ENCODE peak calls at places on chromosomes 2 and 18, in four cellular contexts. S is RWPE1; I is stimulated activated CD4-positive, alpha-beta T cell treated with anti-CD3 and anti-CD28 coated beads, Interleukin-15, amount 100 ng/mL, for 1 hour; M is activated effector memory CD4-positive, alpha-beta T cell treated with Interleukin-2 at 50 U/mL for 16 hours. O is an unnamed sample.
A peak's percentile ranks its signal among the peaks of the same experiment; 100 is the strongest.

GRCh38 chr2:141968377-141968920 is 162.4 kb downstream of the LRP1B start:
- DNase-seq in S (peak; percentile 2), I (no peak), M (no peak), O (no peak)

GRCh38 chr18:44682871-44683221 is 2.2 kb downstream of the SETBP1 start:
- DNase-seq in S (no peak), I (no peak), M (no peak), O (no peak)

GRCh38 chr18:61765097-61765496 is 127.7 kb downstream of the RNF152 start:
- DNase-seq in S (no peak), I (no peak), M (no peak), O (no peak)

GRCh38 chr2:101223814-101224231 is 28.9 kb upstream of the CNOT11 start:
- DNase-seq in S (no peak), I (no peak), M (peak; percentile 33), O (no peak)

GRCh38 chr18:74282359-74283254 is 9.2 kb downstream of the CYB5A start:
- DNase-seq in S (no peak), I (no peak), M (no peak), O (no peak)

GRCh38 chr2:77839102-77839501 is 316.9 kb upstream of the LRRTM4 start:
- DNase-seq in S (no peak), I (no peak), M (no peak), O (no peak)

GRCh38 chr2:10533811-10534321 is 85.7 kb upstream of the ODC1 start:
- DNase-seq in S (no peak), I (no peak), M (no peak), O (no peak)

GRCh38 chr18:74963820-74964446 is 245.0 kb downstream of the PTGR3 start:
- DNase-seq in S (peak; percentile 2), I (no peak), M (no peak), O (no peak)

GRCh38 chr2:11652555-11652954 is 17.4 kb downstream of the NTSR2 start:
- DNase-seq in S (no peak), I (no peak), M (no peak), O (no peak)

GRCh38 chr2:126882736-126883660 is 15.7 kb upstream of the TEX51 start:
- DNase-seq in S (no peak), I (no peak), M (no peak), O (no peak)

GRCh38 chr18:58268849-58269248 is 224.8 kb downstream of the NEDD4L start:
- DNase-seq in S (peak; percentile 66), I (no peak), M (no peak), O (no peak)

GRCh38 chr2:103135679-103136078 is 373.8 kb downstream of the TMEM182 start:
- DNase-seq in S (no peak), I (no peak), M (no peak), O (no peak)

GRCh38 chr2:8089596-8089995 is 592.3 kb upstream of the ID2 start:
- DNase-seq in S (no peak), I (no peak), M (no peak), O (no peak)

GRCh38 chr2:215693269-215693998 is 257.6 kb upstream of the FN1 start:
- DNase-seq in S (peak; percentile 45), I (no peak), M (no peak), O (no peak)

GRCh38 chr2:67057901-67058703 is 339.0 kb upstream of the ETAA1 start:
- DNase-seq in S (peak; percentile 2), I (no peak), M (no peak), O (no peak)

GRCh38 chr2:199366406-199366805 is 91.3 kb downstream of the SATB2 start:
- DNase-seq in S (no peak), I (no peak), M (no peak), O (no peak)

GRCh38 chr18:3715223-3716080 is 265.5 kb downstream of the TGIF1 start:
- DNase-seq in S (no peak), I (no peak), M (no peak), O (no peak)

GRCh38 chr2:27078267-27079194 is at the start of gene EMILIN1:
- DNase-seq in S (no peak), I (no peak), M (no peak), O (peak; percentile 60)

GRCh38 chr2:106115665-106116064 is 78.4 kb downstream of the UXS1 start:
- DNase-seq in S (no peak), I (no peak), M (no peak), O (no peak)

GRCh38 chr18:62538881-62539280 is 16.1 kb downstream of the ZCCHC2 start:
- DNase-seq in S (no peak), I (no peak), M (no peak), O (no peak)

GRCh38 chr2:138028538-138028937 is 64.3 kb downstream of the HNMT start:
- DNase-seq in S (no peak), I (no peak), M (no peak), O (no peak)

GRCh38 chr2:192749606-192750200 is 555.0 kb upstream of the TMEFF2 start:
- DNase-seq in S (peak; percentile 2), I (no peak), M (no peak), O (no peak)

GRCh38 chr2:156615836-156616322 is 179.7 kb downstream of the GPD2 start:
- DNase-seq in S (no peak), I (no peak), M (no peak), O (no peak)

GRCh38 chr2:182907081-182907830 is 40.8 kb upstream of the FRZB start:
- DNase-seq in S (no peak), I (no peak), M (no peak), O (no peak)

GRCh38 chr2:36482576-36483214 is 115.3 kb downstream of the FEZ2 start:
- DNase-seq in S (no peak), I (no peak), M (no peak), O (no peak)

GRCh38 chr2:195038158-195038557 is 618.9 kb upstream of the SLC39A10 start:
- DNase-seq in S (no peak), I (no peak), M (no peak), O (no peak)

GRCh38 chr2:46256563-46257142 is 40.6 kb upstream of the EPAS1 start:
- DNase-seq in S (no peak), I (no peak), M (no peak), O (no peak)

GRCh38 chr2:231621051-231621879 is 28.6 kb downstream of the TEX44 start:
- DNase-seq in S (no peak), I (no peak), M (no peak), O (no peak)

GRCh38 chr2:72719416-72719815 is 106.4 kb downstream of the EXOC6B start:
- DNase-seq in S (peak; percentile 40), I (no peak), M (no peak), O (no peak)

GRCh38 chr2:17107875-17108274 is 410.4 kb downstream of the RAD51AP2 start:
- DNase-seq in S (no peak), I (no peak), M (no peak), O (no peak)

GRCh38 chr2:185875532-185875931 is 136.9 kb downstream of the FSIP2 start:
- DNase-seq in S (no peak), I (no peak), M (no peak), O (no peak)

O was measured in occipital lobe.